ENCODE peak calls at places on chromosomes 6 and 20, in six cellular contexts. N is stomach, C is prostate gland, Z is pancreas, V is tibial artery, W is transverse colon. R is an unnamed sample. For H3K36me3, the result is how much of the 10 kb centered on the place peaks cover.

GRCh38 chr6:16238658-16239089 is 287 bp downstream of the GMPR start:
- DNase-seq in C (no peak), V (no peak), Z (no peak), W (no peak), N (no peak), R (peak)

GRCh38 chr6:77816766-77817270 is 164.0 kb downstream of the MEI4 start:
- DNase-seq in Z (no peak), W (no peak), V (no peak), N (no peak), C (no peak), R (no peak)

GRCh38 chr6:168158280-168158979 is 79.4 kb upstream of the FRMD1 start:
- DNase-seq in Z (no peak), V (peak), N (no peak), W (no peak), C (peak), R (no peak)

GRCh38 chr6:90183587-90184333 is 112.9 kb downstream of the BACH2 start:
- DNase-seq in V (no peak), N (no peak), C (no peak), W (no peak), Z (no peak), R (no peak)

GRCh38 chr6:142833054-142833453 is 111.9 kb downstream of the HIVEP2 start:
- DNase-seq in Z (no peak), C (no peak), W (no peak), N (no peak), V (peak), R (no peak)

GRCh38 chr20:54624701-54625472 is 149.5 kb downstream of the DOK5 start:
- DNase-seq in V (no peak), C (no peak), W (no peak), N (no peak), Z (no peak), R (peak)

GRCh38 chr6:75489025-75489424 is 4.6 kb downstream of the FILIP1 start:
- DNase-seq in N (no peak), C (no peak), V (no peak), Z (no peak), W (no peak), R (no peak)

GRCh38 chr6:10271982-10272381 is 142.9 kb downstream of the TFAP2A start:
- DNase-seq in C (no peak), V (no peak), N (no peak), Z (no peak), W (no peak), R (no peak)

GRCh38 chr6:125789167-125789566 is 1.6 kb upstream of the NCOA7 start:
- DNase-seq in V (peak), Z (no peak), C (no peak), W (no peak), N (no peak), R (peak)

GRCh38 chr6:28336284-28337024 is 506 bp upstream of the ZSCAN31 start:
- DNase-seq in C (peak), W (peak), V (no peak), N (no peak), Z (peak), R (peak)

GRCh38 chr6:1917628-1918371 is 308.1 kb downstream of the FOXC1 start:
- DNase-seq in Z (no peak), V (no peak), W (no peak), N (no peak), C (no peak), R (no peak)

GRCh38 chr20:12166053-12166717 is 248.5 kb downstream of the BTBD3 start:
- DNase-seq in N (no peak), W (peak), C (no peak), V (no peak), Z (peak), R (peak)

GRCh38 chr6:45422541-45423110 is 44.9 kb upstream of the SUPT3H start:
- DNase-seq in W (peak), N (peak), V (peak), C (peak), Z (peak), R (peak)

GRCh38 chr6:97705568-97705967 is 422.6 kb upstream of the MMS22L start:
- DNase-seq in N (no peak), W (no peak), C (no peak), Z (no peak), V (no peak), R (no peak)

GRCh38 chr20:227439-228105 is 514 bp downstream of the DEFB129 start:
- DNase-seq in V (no peak), W (no peak), C (no peak), N (no peak), Z (no peak), R (no peak)

GRCh38 chr6:149065658-149066556 is 251.6 kb upstream of the TAB2 start:
- DNase-seq in Z (peak), V (no peak), N (no peak), C (no peak), W (no peak), R (no peak)

GRCh38 chr6:92762414-92763374 is 656.7 kb downstream of the EPHA7 start:
- DNase-seq in V (no peak), N (no peak), W (no peak), C (no peak), Z (no peak), R (no peak)

GRCh38 chr20:59463541-59463940 is 140.8 kb upstream of the PHACTR3 start:
- DNase-seq in C (no peak), N (no peak), W (no peak), Z (no peak), V (no peak), R (no peak)

GRCh38 chr20:4026093-4026601 is 10.8 kb upstream of the RNF24 start:
- DNase-seq in Z (no peak), V (no peak), N (no peak), C (peak), W (no peak), R (no peak)

GRCh38 chr20:60206259-60206658 is 248.0 kb downstream of the CDH26 start:
- DNase-seq in C (no peak), V (no peak), Z (no peak), N (no peak), W (no peak), R (no peak)

GRCh38 chr6:166615059-166615770 is 11.8 kb downstream of the RPS6KA2 start:
- DNase-seq in W (no peak), C (no peak), N (no peak), V (peak), Z (no peak), R (peak)

GRCh38 chr20:32162367-32162766 is 45.2 kb downstream of the PLAGL2 start:
- DNase-seq in C (no peak), N (no peak), V (peak), W (no peak), Z (no peak), R (no peak)
- H3K36me3 ChIP-seq in C (under half), N (half or more), V (half or more), W (under half), Z (under half), R (under half)

GRCh38 chr6:46657642-46658041 is 4.9 kb downstream of the SLC25A27 start:
- DNase-seq in N (no peak), W (no peak), Z (no peak), C (no peak), V (no peak), R (no peak)
- H3K36me3 ChIP-seq in N (under half), W (under half), Z (under half), C (under half), V (under half), R (under half)

DNA sequence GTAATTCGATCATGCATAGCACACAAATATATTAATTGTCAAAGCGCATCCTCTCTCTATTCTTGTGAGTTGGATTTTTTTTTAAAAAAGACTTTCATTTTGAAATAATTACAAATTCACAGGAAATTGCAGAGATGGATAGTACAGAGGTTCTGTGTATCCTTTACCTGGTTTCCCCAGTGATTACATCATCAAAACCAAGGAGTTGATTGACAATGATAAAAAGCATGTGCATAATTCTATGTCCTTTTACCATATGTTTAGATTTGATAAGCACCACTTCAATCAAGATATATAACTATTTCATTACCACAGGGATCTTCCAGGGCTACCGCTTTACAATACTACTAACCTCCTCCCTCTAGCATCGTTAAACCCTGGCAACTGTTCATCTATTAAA is 40.2 kb downstream of the CCN2 start:
- DNase-seq in Z (no peak), C (no peak), V (no peak), N (no peak), W (no peak), R (no peak)
- H3K36me3 ChIP-seq in Z (under half), C (under half), V (under half), N (under half), W (under half), R (under half)

GRCh38 chr6:131594074-131594473 is 21.0 kb downstream of the ARG1 start:
- DNase-seq in C (no peak), W (no peak), V (no peak), Z (no peak), N (no peak), R (no peak)
- H3K36me3 ChIP-seq in C (under half), W (under half), V (half or more), Z (under half), N (half or more), R (under half)

GRCh38 chr20:57375652-57376230 is 15.5 kb upstream of the RBM38 start:
- DNase-seq in N (no peak), Z (no peak), W (no peak), V (peak), C (no peak), R (no peak)
- H3K36me3 ChIP-seq in N (half or more), Z (under half), W (under half), V (half or more), C (under half), R (under half)

DNA sequence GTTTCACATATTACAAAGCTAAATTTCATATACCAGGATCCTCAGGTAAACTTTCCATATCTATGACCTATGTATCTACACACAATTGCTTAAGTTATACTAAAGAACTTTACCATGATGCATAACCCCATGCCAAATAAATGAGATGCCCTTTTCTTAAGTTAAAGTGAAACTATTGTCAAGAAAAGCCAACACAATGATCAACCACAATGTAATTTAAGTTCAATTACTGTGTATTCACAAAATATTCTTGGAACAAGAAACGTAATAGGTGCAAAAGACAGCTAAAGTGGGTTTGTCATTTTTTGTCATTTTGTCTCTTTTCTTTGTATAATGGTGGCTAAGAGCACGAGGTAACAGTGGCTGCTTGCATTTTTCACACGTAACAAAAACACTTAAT is 158.0 kb upstream of the SHLD1 start:
- DNase-seq in C (no peak), Z (no peak), N (no peak), V (no peak), W (no peak), R (no peak)
- H3K36me3 ChIP-seq in C (under half), Z (under half), N (half or more), V (under half), W (under half), R (under half)